ENCODE peak calls at places on chromosomes 13 and 19, in eight cellular contexts. V is hepatic stellate cell; X is stimulated activated CD8-positive, alpha-beta memory T cell treated with anti-CD3 and anti-CD28 coated beads, Interleukin-15, amount 100 ng/mL, for 48 hours; A is left lung; Z is GM12864; Q is substantia nigra; C is T-helper 17 cell; I is anterior cingulate cortex. G is an unnamed sample.

GRCh38 chr19:2122251-2122650 is 25.5 kb downstream of the IZUMO4 start:
- DNase-seq in A (no peak), Q (no peak), V (no peak), X (no peak), Z (no peak), C (no peak), I (no peak), G (no peak)

GRCh38 chr13:42153371-42153770 is 104.9 kb downstream of the DGKH start:
- DNase-seq in X (no peak), V (no peak), Z (no peak), I (no peak), A (no peak), Q (no peak), C (no peak), G (no peak)

GRCh38 chr19:30309983-30310805 is 62.0 kb upstream of the ZNF536 start:
- DNase-seq in V (no peak), I (no peak), A (no peak), Q (no peak), Z (no peak), C (no peak), X (no peak), G (no peak)

GRCh38 chr19:11382898-11383705 is 1.0 kb downstream of the EPOR start:
- DNase-seq in I (no peak), V (peak), X (peak), A (peak), C (peak), Z (no peak), Q (no peak), G (no peak)

GRCh38 chr13:26377038-26377437 is 123.1 kb downstream of the CDK8 start:
- DNase-seq in V (peak), X (no peak), C (no peak), Q (no peak), A (no peak), Z (no peak), I (no peak), G (no peak)

GRCh38 chr19:8392017-8392591 is 1.9 kb downstream of the RAB11B start:
- DNase-seq in C (no peak), A (no peak), X (no peak), Q (no peak), V (no peak), Z (no peak), I (peak), G (no peak)

GRCh38 chr13:35882722-35883497 is 248.3 kb downstream of the DCLK1 start:
- DNase-seq in Z (no peak), I (no peak), X (no peak), V (no peak), A (no peak), Q (no peak), C (no peak), G (no peak)

GRCh38 chr13:35388456-35388855 is 88.0 kb downstream of the MAB21L1 start:
- DNase-seq in Z (no peak), A (no peak), Q (no peak), C (no peak), I (no peak), X (no peak), V (no peak), G (no peak)

GRCh38 chr19:801030-801860 is 4.0 kb downstream of the PTBP1 start:
- DNase-seq in X (no peak), Z (no peak), I (no peak), A (peak), V (no peak), Q (no peak), C (no peak), G (peak)

GRCh38 chr13:31629085-31629785 is 110.1 kb upstream of the RXFP2 start:
- DNase-seq in C (no peak), Z (no peak), X (no peak), V (no peak), Q (no peak), I (no peak), A (no peak), G (no peak)

GRCh38 chr19:33177417-33177976 is 16.6 kb upstream of the LRP3 start:
- DNase-seq in V (peak), I (no peak), Q (no peak), Z (no peak), X (no peak), C (no peak), A (no peak), G (no peak)

GRCh38 chr13:51849145-51850101 is 4.4 kb upstream of the TMEM272 start:
- DNase-seq in Z (no peak), I (no peak), V (no peak), X (peak), Q (no peak), A (no peak), C (no peak), G (no peak)

GRCh38 chr19:51071006-51071405 is 6.1 kb upstream of the KLK13 start:
- DNase-seq in V (no peak), Z (no peak), A (no peak), C (no peak), X (no peak), Q (no peak), I (no peak), G (peak)

GRCh38 chr13:42991892-42992584 is at the start of gene EPSTI1:
- DNase-seq in A (peak), V (peak), X (peak), C (peak), Z (peak), I (no peak), Q (peak), G (no peak)

GRCh38 chr13:28394422-28394821 is 100.5 kb downstream of the FLT1 start:
- DNase-seq in V (no peak), A (no peak), Q (no peak), C (no peak), Z (no peak), I (no peak), X (no peak), G (no peak)

GRCh38 chr19:49205114-49205513 is 47.5 kb downstream of the TRPM4 start:
- DNase-seq in I (no peak), X (no peak), V (no peak), C (no peak), Q (no peak), A (no peak), Z (no peak), G (no peak)

GRCh38 chr19:7247160-7247559 is 47.1 kb downstream of the INSR start:
- DNase-seq in I (no peak), X (no peak), C (no peak), V (no peak), Q (no peak), A (no peak), Z (no peak), G (no peak)

GRCh38 chr19:18225702-18226468 is at the start of gene PDE4C:
- DNase-seq in X (no peak), Z (no peak), A (peak), V (peak), I (no peak), C (no peak), Q (no peak), G (no peak)

GRCh38 chr19:18155095-18156087 is 2.4 kb downstream of the PIK3R2 start:
- DNase-seq in C (no peak), I (no peak), A (no peak), Z (no peak), X (no peak), Q (no peak), V (no peak), G (no peak)

GRCh38 chr19:31127132-31127967 is 221.9 kb downstream of the TSHZ3 start:
- DNase-seq in Q (no peak), I (no peak), C (no peak), A (no peak), X (no peak), Z (no peak), V (peak), G (no peak)

GRCh38 chr19:18135712-18136584 is 17.0 kb upstream of the PIK3R2 start:
- DNase-seq in C (no peak), I (no peak), X (no peak), Z (no peak), V (no peak), Q (no peak), A (no peak), G (no peak)

GRCh38 chr13:104616990-104617389 is 1550.8 kb upstream of the SLC10A2 start:
- DNase-seq in A (no peak), C (no peak), Z (no peak), Q (no peak), V (no peak), I (no peak), X (no peak), G (no peak)

GRCh38 chr13:43196750-43197149 is 173.4 kb downstream of the DNAJC15 start:
- DNase-seq in V (no peak), Q (no peak), I (no peak), C (no peak), X (no peak), Z (no peak), A (no peak), G (no peak)

GRCh38 chr13:80989241-80989640 is 648.3 kb upstream of the SPRY2 start:
- DNase-seq in I (no peak), Q (no peak), C (no peak), Z (no peak), V (no peak), A (no peak), X (no peak), G (no peak)

GRCh38 chr19:57789288-57789687 is 19.8 kb downstream of the ZNF586 start:
- DNase-seq in Q (no peak), C (no peak), Z (no peak), V (no peak), I (no peak), X (no peak), A (no peak), G (no peak)

GRCh38 chr19:46198756-46199155 is 30.8 kb upstream of the IGFL1 start:
- DNase-seq in C (no peak), Q (no peak), A (no peak), Z (no peak), I (no peak), X (no peak), V (no peak), G (no peak)

GRCh38 chr19:28066988-28067387 is 1146.0 kb downstream of the UQCRFS1 start:
- DNase-seq in A (no peak), I (no peak), C (no peak), Z (no peak), V (no peak), X (no peak), Q (no peak), G (no peak)

GRCh38 chr19:17757125-17757524 is 5.8 kb downstream of the FCHO1 start:
- DNase-seq in X (no peak), C (no peak), Z (no peak), A (peak), I (peak), V (no peak), Q (peak), G (peak)

GRCh38 chr19:58397533-58398037 is 2.1 kb downstream of the RNF225 start:
- DNase-seq in I (no peak), X (no peak), V (no peak), A (no peak), Q (no peak), Z (no peak), C (no peak), G (no peak)

GRCh38 chr13:49084961-49085360 is 109.2 kb downstream of the FNDC3A start:
- DNase-seq in Q (no peak), C (no peak), Z (no peak), X (no peak), I (no peak), V (no peak), A (no peak), G (no peak)

GRCh38 chr13:97274782-97275252 is 52.7 kb downstream of the MBNL2 start:
- DNase-seq in C (no peak), I (no peak), V (no peak), Q (no peak), X (no peak), A (no peak), Z (no peak), G (no peak)

GRCh38 chr13:91142572-91142971 is 204.9 kb upstream of the MIR17HG start:
- DNase-seq in Q (no peak), I (no peak), Z (no peak), C (no peak), A (no peak), V (no peak), X (no peak), G (no peak)

GRCh38 chr19:33334271-33334670 is 31.9 kb upstream of the CEBPA start:
- DNase-seq in A (no peak), X (no peak), Q (no peak), V (no peak), I (no peak), C (no peak), Z (no peak), G (no peak)

GRCh38 chr13:113806104-113806471 is 47.1 kb downstream of the TMEM255B start:
- DNase-seq in V (no peak), I (no peak), Q (no peak), C (no peak), Z (no peak), A (peak), X (no peak), G (no peak)

GRCh38 chr13:52847682-52848432 is 583 bp downstream of the PCDH8 start:
- DNase-seq in V (no peak), C (no peak), X (no peak), Z (no peak), Q (no peak), A (peak), I (no peak), G (no peak)

GRCh38 chr13:42592915-42593718 is 19.2 kb downstream of the TNFSF11 start:
- DNase-seq in X (no peak), Z (no peak), A (no peak), C (no peak), V (no peak), Q (no peak), I (no peak), G (no peak)

GRCh38 chr13:37164635-37165034 is 59.2 kb upstream of the CSNK1A1L start:
- DNase-seq in C (no peak), A (no peak), I (no peak), V (no peak), Z (no peak), X (no peak), Q (no peak), G (no peak)

GRCh38 chr19:53103903-53104203 is 631 bp upstream of the ZNF160 start:
- DNase-seq in Q (no peak), V (no peak), A (no peak), Z (no peak), I (no peak), X (no peak), C (no peak), G (no peak)

GRCh38 chr13:101596803-101597202 is 144.3 kb downstream of the ITGBL1 start:
- DNase-seq in V (no peak), I (no peak), Z (no peak), A (no peak), X (no peak), Q (no peak), C (no peak), G (no peak)

GRCh38 chr19:48403606-48404005 is 10.1 kb downstream of the GRIN2D start:
- DNase-seq in C (no peak), V (peak), I (peak), X (no peak), Z (peak), Q (no peak), A (no peak), G (no peak)

G was measured in NCI-H2029 treated with DMSO at 0.1 percent for 48 hours.